ENCODE peak calls at places on chromosomes 11 and 22, in five cellular contexts. E, Y, V, Z and F are unnamed samples.

GRCh38 chr11:95559899-95560298 is 229.7 kb downstream of the FAM76B start:
- ATAC-seq in E (no peak), Y (no peak), V (no peak), Z (no peak), F (peak)

GRCh38 chr11:45208135-45208534 is 61.7 kb downstream of the PRDM11 start:
- ATAC-seq in E (no peak), Y (no peak), V (no peak), Z (no peak), F (no peak)

GRCh38 chr11:48093795-48094642 is 113.7 kb downstream of the PTPRJ start:
- ATAC-seq in E (no peak), Y (peak), V (peak), Z (peak), F (no peak)

GRCh38 chr22:39949964-39950737 is 10.0 kb upstream of the TMA7B start:
- ATAC-seq in E (no peak), Y (no peak), V (no peak), Z (peak), F (no peak)

GRCh38 chr11:125932301-125932700 is 13.5 kb upstream of the VSIG10L2 start:
- ATAC-seq in E (no peak), Y (no peak), V (no peak), Z (no peak), F (no peak)

GRCh38 chr11:126697937-126698336 is 302.6 kb downstream of the KIRREL3 start:
- ATAC-seq in E (no peak), Y (no peak), V (no peak), Z (no peak), F (no peak)

GRCh38 chr11:106888386-106888785 is 129.9 kb downstream of the GUCY1A2 start:
- ATAC-seq in E (no peak), Y (no peak), V (no peak), Z (no peak), F (no peak)

GRCh38 chr11:77207618-77208313 is 79.7 kb downstream of the MYO7A start:
- ATAC-seq in E (no peak), Y (no peak), V (no peak), Z (no peak), F (no peak)

GRCh38 chr11:22432331-22433065 is 94.3 kb downstream of the SLC17A6 start:
- ATAC-seq in E (no peak), Y (no peak), V (peak), Z (no peak), F (peak)

GRCh38 chr11:64148200-64148916 is 17.6 kb downstream of the MACROD1 start:
- ATAC-seq in E (peak), Y (peak), V (peak), Z (peak), F (peak)
- TF ChIP-seq EP300 in E (no peak), Y (no peak), V (no peak), Z (no peak), F (no peak)

DNA sequence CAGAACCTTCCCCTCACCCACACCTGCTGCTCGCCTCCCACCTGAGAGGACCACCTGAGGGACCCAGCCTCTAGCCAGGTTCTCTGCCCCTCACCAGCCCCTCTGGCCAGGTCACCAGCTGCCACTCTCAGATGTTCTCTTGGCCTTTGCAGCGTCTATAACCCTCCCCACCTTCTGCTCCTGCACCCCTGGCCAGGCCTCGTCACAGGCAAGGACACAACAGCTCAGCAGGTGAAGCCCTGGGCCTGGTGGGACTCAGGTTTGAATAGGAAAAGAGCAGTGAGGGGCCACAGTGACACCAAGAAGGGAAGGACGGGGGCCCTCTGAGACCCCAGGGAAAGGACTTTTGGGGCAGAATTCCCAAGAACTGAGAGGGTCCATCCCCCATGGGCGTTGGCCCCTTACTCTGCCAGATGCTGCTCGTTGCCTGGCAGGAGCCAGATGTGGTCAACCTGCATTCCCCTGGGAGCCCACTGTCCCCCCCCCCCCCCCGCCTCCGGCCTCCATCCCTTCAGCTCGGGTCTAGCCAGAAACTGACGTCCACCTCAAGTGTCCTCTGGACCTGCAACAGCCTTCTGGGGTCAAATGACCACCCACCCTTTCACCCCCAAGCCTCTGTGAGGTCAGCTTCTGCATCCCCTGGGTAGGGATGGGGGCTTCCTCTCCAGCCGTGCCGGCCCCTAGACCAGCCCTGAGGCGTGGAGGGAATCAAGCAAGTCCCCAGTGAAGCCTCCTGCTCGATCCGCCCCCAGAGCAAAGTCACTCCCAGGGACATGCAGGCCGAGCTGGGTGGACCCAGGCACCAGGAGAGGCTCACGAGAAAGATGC is 28.7 kb downstream of the SBF1 start:
- ATAC-seq in E (no peak), Y (peak), V (no peak), Z (no peak), F (no peak)
- TF ChIP-seq POLR2AphosphoS5 in E (no peak), Y (peak), V (no peak), Z (no peak), F (no peak)

GRCh38 chr22:44311104-44311854 is 1.5 kb downstream of the SHISAL1 start:
- ATAC-seq in E (no peak), Y (no peak), V (no peak), Z (no peak), F (no peak)
- TF ChIP-seq EP300 in E (no peak), Y (no peak), V (no peak), Z (no peak), F (no peak)

DNA sequence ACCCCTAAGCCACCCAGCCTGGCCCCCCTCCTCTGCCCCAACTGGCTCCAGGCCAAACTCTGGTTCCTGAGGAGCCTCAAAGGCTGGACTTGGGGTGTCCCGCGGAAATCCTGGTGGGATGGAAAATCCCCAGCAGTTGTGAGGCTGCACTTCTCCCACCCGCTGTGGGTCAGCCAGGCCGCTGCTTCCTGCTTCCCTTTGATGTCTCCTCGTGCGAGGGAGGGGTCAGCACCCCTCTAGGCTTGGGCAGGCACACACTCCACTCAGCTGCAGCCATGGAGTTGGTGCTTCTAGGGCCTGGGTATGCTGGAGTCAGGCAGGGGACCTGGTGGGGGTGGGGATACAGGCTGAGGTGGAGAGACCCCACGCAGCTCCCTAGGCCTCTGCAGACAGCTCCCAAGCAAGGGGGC is 12.0 kb downstream of the KCNQ1OT1 start:
- ATAC-seq in E (no peak), Y (peak), V (no peak), Z (no peak), F (no peak)
- TF ChIP-seq POLR2AphosphoS5 in E (no peak), Y (no peak), V (no peak), Z (no peak), F (no peak)